ENCODE peak calls at places on chromosomes 7 and 10, in seven cellular contexts. X is neuronal stem cell, M is heart right ventricle, U is tibial artery, J is hepatocyte, G is HepG2, W is Karpas-422. S is an unnamed sample. For H3K27me3 and H3K36me3, the result is how much of the 10 kb centered on the place peaks cover.

GRCh38 chr10:79038841-79039201 is 29.9 kb upstream of the ZMIZ1 start:
- DNase-seq in X (peak), U (peak), J (no peak), G (no peak), W (no peak), M (no peak), S (no peak)

GRCh38 chr10:71632200-71632820 is 87.3 kb downstream of the C10orf105 start:
- DNase-seq in G (no peak), U (no peak), W (no peak), M (no peak), X (no peak), J (no peak), S (no peak)

GRCh38 chr10:21327239-21327993 is 198.1 kb downstream of the SKIDA1 start:
- DNase-seq in X (no peak), U (no peak), G (no peak), J (no peak), M (no peak), W (no peak), S (no peak)

GRCh38 chr7:151452680-151453325 is 12.9 kb upstream of the CRYGN start:
- DNase-seq in M (no peak), J (no peak), W (no peak), G (no peak), X (no peak), U (no peak), S (no peak)

GRCh38 chr7:44103941-44104879 is at the start of gene AEBP1:
- DNase-seq in M (no peak), U (no peak), W (no peak), G (no peak), X (peak), J (peak), S (peak)

GRCh38 chr7:35257251-35258124 is 3.6 kb upstream of the TBX20 start:
- DNase-seq in M (peak), G (no peak), U (no peak), W (no peak), J (peak), X (no peak), S (no peak)

GRCh38 chr7:30082686-30083085 is 52.1 kb upstream of the MTURN start:
- DNase-seq in J (no peak), U (no peak), X (no peak), W (no peak), G (no peak), M (no peak), S (no peak)

GRCh38 chr7:3201937-3202715 is 98.9 kb upstream of the SDK1 start:
- DNase-seq in X (no peak), G (no peak), J (no peak), M (no peak), U (no peak), W (no peak), S (no peak)

GRCh38 chr10:33179056-33179455 is 155.4 kb downstream of the NRP1 start:
- DNase-seq in X (no peak), U (no peak), J (no peak), M (no peak), G (no peak), W (no peak), S (no peak)

GRCh38 chr7:102439963-102440795 is 6.8 kb downstream of the ORAI2 start:
- DNase-seq in X (peak), U (no peak), G (peak), J (peak), M (peak), W (no peak), S (peak)

GRCh38 chr10:47297796-47298540 is 2.0 kb upstream of the GDF10 start:
- DNase-seq in J (no peak), W (no peak), U (no peak), M (no peak), G (no peak), X (no peak), S (no peak)

GRCh38 chr7:134893920-134894319 is 92.4 kb upstream of the AGBL3 start:
- DNase-seq in J (no peak), W (no peak), M (no peak), X (no peak), G (no peak), U (no peak), S (no peak)

GRCh38 chr7:122268101-122268500 is 36.4 kb downstream of the FEZF1 start:
- DNase-seq in G (no peak), J (no peak), W (no peak), M (no peak), U (no peak), X (no peak), S (no peak)

GRCh38 chr10:102935510-102935909 is 17.4 kb downstream of the CNNM2 start:
- DNase-seq in G (no peak), W (no peak), U (no peak), J (no peak), X (no peak), M (no peak), S (no peak)

GRCh38 chr7:5831196-5831595 is 49.4 kb upstream of the OCM start:
- DNase-seq in J (no peak), U (no peak), G (no peak), W (no peak), X (peak), M (no peak), S (no peak)

GRCh38 chr7:24304494-24305095 is 20.6 kb downstream of the NPY start:
- DNase-seq in U (no peak), G (no peak), X (no peak), W (peak), M (no peak), J (no peak), S (no peak)

GRCh38 chr7:145909956-145910611 is 206.5 kb upstream of the CNTNAP2 start:
- DNase-seq in X (no peak), U (no peak), M (no peak), J (no peak), G (no peak), W (peak), S (no peak)

GRCh38 chr7:100632951-100633717 is 8.2 kb downstream of the TFR2 start:
- DNase-seq in G (no peak), X (no peak), W (peak), J (peak), M (peak), U (peak), S (peak)

GRCh38 chr10:43879742-43880141 is 231.1 kb upstream of the ZNF32 start:
- DNase-seq in M (no peak), X (no peak), J (no peak), G (no peak), W (no peak), U (peak), S (no peak)

GRCh38 chr7:155122831-155123230 is 52.7 kb downstream of the HTR5A start:
- DNase-seq in U (no peak), W (no peak), X (no peak), M (no peak), J (no peak), G (no peak), S (no peak)

GRCh38 chr7:66013938-66014337 is 31.9 kb upstream of the GUSB start:
- DNase-seq in M (peak), U (peak), J (peak), G (peak), W (peak), X (peak), S (peak)

GRCh38 chr7:100374601-100375000 is 1.3 kb downstream of the PILRA start:
- DNase-seq in J (no peak), U (no peak), W (no peak), G (no peak), M (no peak), X (no peak), S (no peak)

GRCh38 chr10:52213511-52213831 is 100.6 kb upstream of the DKK1 start:
- DNase-seq in G (peak), W (no peak), J (peak), U (no peak), X (peak), M (no peak), S (peak)

GRCh38 chr7:27585781-27586447 is 76.8 kb downstream of the HIBADH start:
- DNase-seq in M (no peak), X (no peak), W (no peak), U (no peak), G (no peak), J (no peak), S (no peak)

GRCh38 chr10:102230264-102230860 is 4.3 kb downstream of the ELOVL3 start:
- DNase-seq in W (peak), G (no peak), J (peak), M (peak), U (no peak), X (peak), S (peak)

GRCh38 chr7:69690329-69690728 is 92.1 kb downstream of the AUTS2 start:
- DNase-seq in J (no peak), W (no peak), G (no peak), M (no peak), X (no peak), U (no peak), S (no peak)

GRCh38 chr7:19900118-19900517 is 126.7 kb upstream of the TMEM196 start:
- DNase-seq in J (no peak), G (no peak), M (no peak), X (no peak), W (no peak), U (no peak), S (no peak)

GRCh38 chr7:74627699-74628411 is 29.7 kb upstream of the GTF2I start:
- DNase-seq in W (no peak), U (no peak), M (no peak), G (peak), X (peak), J (peak), S (peak)

GRCh38 chr7:24910551-24911212 is 69.3 kb downstream of the OSBPL3 start:
- DNase-seq in M (no peak), U (no peak), G (no peak), W (no peak), J (no peak), X (no peak), S (no peak)

GRCh38 chr7:98251251-98251843 is 685 bp downstream of the TECPR1 start:
- DNase-seq in W (peak), G (peak), X (no peak), M (no peak), U (peak), J (no peak), S (no peak)

GRCh38 chr10:69802424-69803161 is 887 bp downstream of the COL13A1 start:
- DNase-seq in G (no peak), J (peak), M (peak), U (no peak), X (peak), W (no peak), S (peak)

GRCh38 chr7:50709151-50709550 is 73.5 kb downstream of the GRB10 start:
- DNase-seq in U (no peak), G (no peak), W (no peak), J (no peak), M (no peak), X (no peak), S (no peak)

GRCh38 chr10:95176101-95176500 is 17.9 kb upstream of the ACSM6 start:
- DNase-seq in M (no peak), W (no peak), X (no peak), J (no peak), U (no peak), G (no peak), S (no peak)

GRCh38 chr7:41280491-41280890 is 422.4 kb downstream of the INHBA start:
- DNase-seq in M (no peak), U (no peak), G (no peak), X (no peak), J (no peak), W (no peak), S (no peak)

GRCh38 chr7:30584970-30585369 is 9.7 kb upstream of the GARS1 start:
- DNase-seq in U (no peak), M (peak), J (no peak), X (no peak), G (no peak), W (no peak), S (no peak)

GRCh38 chr7:94810496-94810895 is 96.9 kb upstream of the PPP1R9A start:
- DNase-seq in M (no peak), J (no peak), G (no peak), X (no peak), W (no peak), U (no peak), S (no peak)

DNA sequence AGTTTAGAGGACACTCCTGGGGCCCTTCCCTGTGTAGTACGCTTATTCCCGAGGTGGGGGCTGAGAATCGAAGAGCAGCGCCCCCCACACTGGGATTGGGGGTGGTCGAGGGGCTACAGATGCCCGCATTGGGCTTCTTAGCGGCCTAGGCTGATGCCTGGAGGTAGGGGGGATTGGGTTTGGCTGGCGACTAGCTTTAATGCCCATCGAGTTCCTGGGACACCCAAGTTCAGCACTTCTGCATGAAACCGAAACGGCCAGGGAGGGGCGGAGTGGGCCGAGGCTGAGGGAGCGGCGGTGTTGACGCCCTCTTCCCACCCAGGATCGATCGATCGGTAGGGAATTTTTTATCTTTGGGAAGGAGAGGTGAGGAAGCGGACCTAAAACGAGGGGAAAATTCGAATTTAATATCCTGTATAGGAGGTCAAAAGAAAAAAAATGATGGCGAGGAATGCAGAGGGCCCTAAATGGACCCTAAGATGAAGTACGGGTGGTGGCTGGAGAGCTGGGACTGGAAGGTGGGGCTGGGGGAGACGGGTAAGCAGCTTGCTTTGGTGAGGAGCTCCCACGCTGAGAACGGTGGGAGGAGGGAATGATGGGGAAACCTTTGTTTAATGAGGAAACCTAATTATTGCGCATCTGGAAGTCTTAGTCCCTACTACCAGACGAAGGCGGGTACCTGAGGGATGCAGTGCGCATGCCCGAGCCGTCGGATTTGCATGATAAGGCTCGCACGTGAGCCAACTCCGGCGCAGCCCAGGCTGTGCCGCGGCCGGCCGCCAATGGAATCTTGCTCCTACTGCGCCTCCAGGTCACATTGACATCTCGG is 12.5 kb upstream of the DLX6 start:
- DNase-seq in W (no peak), M (no peak), J (no peak), X (peak), U (no peak), G (no peak), S (no peak)
- H3K27me3 ChIP-seq in W (under half), M (half or more), J (half or more), X (half or more), U (under half), G (under half), S (under half)

GRCh38 chr7:90772410-90772809 is 176.3 kb downstream of the CDK14 start:
- DNase-seq in J (no peak), U (no peak), X (no peak), W (peak), M (no peak), G (no peak), S (no peak)
- H3K36me3 ChIP-seq in J (under half), U (under half), X (under half), W (under half), M (under half), G (under half), S (under half)

DNA sequence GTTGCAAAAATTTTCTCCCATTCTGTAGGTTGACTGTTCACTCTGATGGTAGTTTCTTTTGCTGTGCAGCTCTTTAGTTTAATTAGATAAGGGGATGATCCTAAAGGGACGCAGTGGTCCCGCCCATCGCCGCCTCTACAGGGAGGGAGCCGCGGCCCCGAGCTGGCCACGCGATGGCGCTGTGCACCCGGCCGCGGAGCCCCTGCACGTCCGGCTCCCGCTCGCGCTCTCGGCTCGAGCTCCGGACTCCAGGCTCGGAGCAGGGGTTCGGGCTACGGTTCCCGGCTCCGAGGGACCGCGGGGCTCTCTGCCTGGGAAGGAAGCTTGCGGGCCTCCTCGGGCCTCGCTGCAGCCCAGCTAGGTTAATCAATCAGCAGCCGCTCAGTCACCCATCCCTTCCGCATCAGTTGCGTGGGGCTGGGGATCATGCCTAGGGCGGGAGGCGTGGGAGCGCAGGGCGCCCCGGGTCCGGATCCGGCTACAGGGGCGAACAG is 97.8 kb downstream of the WDR11 start:
- DNase-seq in W (peak), U (peak), J (peak), M (peak), X (peak), G (peak), S (no peak)
- H3K4me3 ChIP-seq in W (peak), U (peak), J (no peak), M (peak), X (peak), G (no peak), S (no peak)

GRCh38 chr7:97026705-97027426 is 2.2 kb upstream of the DLX5 start:
- DNase-seq in W (no peak), G (no peak), X (peak), U (no peak), M (no peak), J (no peak), S (no peak)
- H3K27me3 ChIP-seq in W (under half), G (under half), X (half or more), U (under half), M (half or more), J (half or more), S (under half)

GRCh38 chr7:138579136-138579535 is 119.1 kb downstream of the TRIM24 start:
- DNase-seq in J (no peak), M (no peak), G (no peak), U (no peak), X (no peak), W (no peak), S (no peak)

GRCh38 chr7:138581065-138581464 is 120.1 kb downstream of the SVOPL start:
- DNase-seq in M (no peak), J (no peak), X (no peak), G (no peak), U (no peak), W (no peak), S (no peak)

GRCh38 chr7:138584283-138584682 is 116.9 kb downstream of the SVOPL start:
- DNase-seq in J (no peak), W (no peak), M (no peak), X (no peak), G (no peak), U (no peak), S (no peak)

GRCh38 chr7:138575897-138576428 is 115.9 kb downstream of the TRIM24 start:
- DNase-seq in J (no peak), X (no peak), M (no peak), G (no peak), U (no peak), W (no peak), S (no peak)

DNA sequence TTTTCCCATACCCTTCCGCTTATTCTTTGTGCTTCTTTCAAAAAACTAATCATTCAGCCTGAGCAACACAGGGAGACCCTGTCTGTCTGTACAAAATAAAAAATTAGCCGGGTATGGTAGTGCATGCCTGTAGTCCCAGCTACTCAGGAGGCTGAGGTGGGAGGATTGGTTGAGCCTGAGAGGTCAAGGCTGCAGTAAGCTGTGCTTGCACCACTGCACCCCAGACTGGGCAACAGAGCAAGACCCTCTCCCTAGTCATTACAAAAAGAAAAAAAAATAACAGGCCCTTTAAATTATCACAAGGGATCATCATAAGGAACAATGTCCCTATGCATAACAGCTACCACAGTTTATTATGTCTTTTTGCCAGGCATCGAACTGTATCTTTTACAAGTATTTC is 119.6 kb downstream of the TRIM24 start:
- DNase-seq in W (no peak), X (no peak), M (no peak), U (no peak), J (no peak), G (no peak), S (no peak)
- H3K36me3 ChIP-seq in W (under half), X (under half), M (half or more), U (half or more), J (under half), G (under half), S (under half)

GRCh38 chr10:93600861-93601773 is at the start of gene RBP4:
- DNase-seq in U (no peak), W (no peak), G (peak), X (no peak), M (peak), J (peak), S (peak)
- H3K4me3 ChIP-seq in U (peak), W (no peak), G (peak), X (peak), M (peak), J (peak), S (peak)

GRCh38 chr10:133337079-133337725 is 506 bp upstream of the CALY start:
- DNase-seq in U (no peak), M (no peak), X (no peak), J (no peak), G (no peak), W (no peak), S (no peak)
- H3K27me3 ChIP-seq in U (under half), M (half or more), X (half or more), J (under half), G (under half), W (under half), S (under half)

GRCh38 chr10:131722121-131722520 is 178.7 kb upstream of the PPP2R2D start:
- DNase-seq in W (no peak), J (no peak), G (no peak), U (no peak), M (no peak), X (no peak), S (no peak)

GRCh38 chr10:131723601-131724530 is 176.9 kb upstream of the PPP2R2D start:
- DNase-seq in M (no peak), G (no peak), J (no peak), U (no peak), X (no peak), W (no peak), S (no peak)

GRCh38 chr10:131724891-131725735 is 175.7 kb upstream of the PPP2R2D start:
- DNase-seq in M (no peak), J (no peak), G (no peak), W (no peak), U (no peak), X (no peak), S (no peak)

GRCh38 chr10:131725736-131726459 is 174.9 kb upstream of the PPP2R2D start:
- DNase-seq in M (no peak), X (no peak), U (no peak), W (no peak), J (no peak), G (no peak), S (no peak)

GRCh38 chr10:131722525-131723264 is 178.1 kb upstream of the PPP2R2D start:
- DNase-seq in G (no peak), M (no peak), X (no peak), W (no peak), J (no peak), U (no peak), S (no peak)
- H3K36me3 ChIP-seq in G (under half), M (under half), X (under half), W (under half), J (under half), U (under half), S (under half)

GRCh38 chr7:148773344-148773743 is 74.6 kb downstream of the CUL1 start:
- DNase-seq in U (no peak), X (no peak), J (no peak), W (no peak), M (no peak), G (no peak), S (no peak)
- H3K4me3 ChIP-seq in U (no peak), X (no peak), J (no peak), W (no peak), M (no peak), G (no peak), S (no peak)

S was measured in MG63.